ENCODE peak calls at places on chromosomes 4 and X, in four cellular contexts. S is glutamatergic neuron; I is left ventricle myocardium superior; P is activated CD4-positive, CD25-positive, alpha-beta regulatory T cell. U is an unnamed sample.

GRCh38 chr4:1351854-1352633 is 5.0 kb downstream of the UVSSA start:
- DNase-seq in S (peak), I (peak), P (peak), U (peak)

GRCh38 chrX:667360-667759 is 36.8 kb downstream of the SHOX start:
- DNase-seq in S (no peak), I (no peak), P (no peak), U (no peak)

GRCh38 chr4:46329118-46329976 is 60.6 kb downstream of the GABRA2 start:
- DNase-seq in S (peak), I (no peak), P (no peak), U (peak)

GRCh38 chr4:113979973-113980615 is 647 bp upstream of the ARSJ start:
- DNase-seq in S (no peak), I (no peak), P (no peak), U (peak)

GRCh38 chr4:161486454-161486853 is 677.3 kb downstream of the FSTL5 start:
- DNase-seq in S (no peak), I (no peak), P (no peak), U (no peak)

GRCh38 chr4:109497511-109497910 is 62.5 kb upstream of the MCUB start:
- DNase-seq in S (no peak), I (no peak), P (no peak), U (no peak)

GRCh38 chr4:138650917-138651564 is 364.5 kb upstream of the NOCT start:
- DNase-seq in S (no peak), I (no peak), P (no peak), U (no peak)

GRCh38 chrX:38571058-38571457 is 9.7 kb downstream of the TSPAN7 start:
- DNase-seq in S (no peak), I (no peak), P (no peak), U (no peak)